ENCODE peak calls at places on chromosomes 6 and 20, in four cellular contexts. R, Z, E and F are unnamed samples. For H3K27me3 and H3K36me3, the result is how much of the 10 kb centered on the place peaks cover.

GRCh38 chr20:2386516-2387179 is 5.9 kb downstream of the TGM6 start:
- DNase-seq in R (no peak), Z (no peak), E (no peak), F (no peak)

GRCh38 chr6:17986656-17987575 is 519 bp downstream of the KIF13A start:
- DNase-seq in R (peak), Z (peak), E (peak), F (peak)

GRCh38 chr20:36154696-36155628 is at the start of gene EPB41L1:
- DNase-seq in R (peak), Z (peak), E (no peak), F (no peak)

GRCh38 chr6:159985296-159985940 is 16.5 kb downstream of the IGF2R start:
- DNase-seq in R (no peak), Z (no peak), E (no peak), F (no peak)

GRCh38 chr6:71190809-71191208 is 97.8 kb upstream of the OGFRL1 start:
- DNase-seq in R (peak), Z (no peak), E (no peak), F (no peak)

GRCh38 chr6:14105547-14105946 is 12.0 kb upstream of the CD83 start:
- DNase-seq in R (no peak), Z (no peak), E (no peak), F (no peak)

GRCh38 chr6:100465701-100466409 is 1.1 kb upstream of the SIM1 start:
- DNase-seq in R (no peak), Z (no peak), E (no peak), F (no peak)

GRCh38 chr6:44666324-44666723 is 278.8 kb downstream of the CDC5L start:
- DNase-seq in R (no peak), Z (peak), E (no peak), F (no peak)

GRCh38 chr20:21719592-21720214 is 14.2 kb downstream of the PAX1 start:
- DNase-seq in R (peak), Z (no peak), E (no peak), F (no peak)

GRCh38 chr6:168937061-168937460 is 316.6 kb downstream of the THBS2 start:
- DNase-seq in R (no peak), Z (no peak), E (no peak), F (no peak)

GRCh38 chr6:24666097-24666615 is 543 bp downstream of the TDP2 start:
- DNase-seq in R (peak), Z (peak), E (no peak), F (peak)

GRCh38 chr6:33905081-33905609 is 101.3 kb upstream of the MLN start:
- DNase-seq in R (no peak), Z (no peak), E (no peak), F (no peak)

GRCh38 chr6:32151885-32152311 is at the start of gene PRRT1:
- DNase-seq in R (peak), Z (no peak), E (peak), F (no peak)

GRCh38 chr6:168774381-168774780 is 333.4 kb downstream of the SMOC2 start:
- DNase-seq in R (no peak), Z (no peak), E (no peak), F (no peak)

GRCh38 chr6:39801456-39802251 is 9.5 kb downstream of the DAAM2 start:
- DNase-seq in R (no peak), Z (no peak), E (no peak), F (no peak)

GRCh38 chr20:34300809-34301586 is 2.2 kb downstream of the AHCY start:
- DNase-seq in R (no peak), Z (no peak), E (no peak), F (no peak)

GRCh38 chr6:11975353-11975977 is 36.6 kb upstream of the HIVEP1 start:
- DNase-seq in R (no peak), Z (no peak), E (no peak), F (no peak)

GRCh38 chr6:14734416-14735340 is 511.2 kb upstream of the JARID2 start:
- DNase-seq in R (no peak), Z (no peak), E (no peak), F (no peak)

GRCh38 chr6:69825904-69826303 is 29.1 kb upstream of the LMBRD1 start:
- DNase-seq in R (no peak), Z (no peak), E (no peak), F (peak)

GRCh38 chr6:35296931-35297330 is 687 bp upstream of the DEF6 start:
- DNase-seq in R (no peak), Z (peak), E (no peak), F (no peak)

GRCh38 chr20:8657664-8658063 is 411.2 kb upstream of the PLCB4 start:
- DNase-seq in R (no peak), Z (no peak), E (no peak), F (no peak)

GRCh38 chr20:2086177-2086979 is 15.2 kb upstream of the STK35 start:
- DNase-seq in R (no peak), Z (no peak), E (no peak), F (no peak)

GRCh38 chr20:56328861-56329260 is 29.9 kb upstream of the FAM210B start:
- DNase-seq in R (no peak), Z (no peak), E (no peak), F (no peak)

GRCh38 chr6:120675886-120676285 is 658.4 kb downstream of the TBC1D32 start:
- DNase-seq in R (no peak), Z (no peak), E (no peak), F (no peak)

GRCh38 chr20:62792182-62792939 is 3.9 kb upstream of the MRGBP start:
- DNase-seq in R (no peak), Z (no peak), E (no peak), F (no peak)

GRCh38 chr6:138593100-138593877 is 94.0 kb upstream of the NHSL1 start:
- DNase-seq in R (no peak), Z (no peak), E (no peak), F (no peak)

GRCh38 chr20:11995750-11996567 is 78.3 kb downstream of the BTBD3 start:
- DNase-seq in R (no peak), Z (no peak), E (no peak), F (no peak)

GRCh38 chr6:146620655-146621054 is 21.9 kb downstream of the ADGB start:
- DNase-seq in R (no peak), Z (no peak), E (no peak), F (no peak)

GRCh38 chr6:7203939-7204338 is 96.2 kb downstream of the RREB1 start:
- DNase-seq in R (no peak), Z (no peak), E (no peak), F (no peak)

GRCh38 chr6:27562027-27562410 is 89.1 kb upstream of the ZNF184 start:
- DNase-seq in R (no peak), Z (no peak), E (no peak), F (no peak)
- H3K27me3 ChIP-seq in R (half or more), Z (under half), E (under half), F (under half)

DNA sequence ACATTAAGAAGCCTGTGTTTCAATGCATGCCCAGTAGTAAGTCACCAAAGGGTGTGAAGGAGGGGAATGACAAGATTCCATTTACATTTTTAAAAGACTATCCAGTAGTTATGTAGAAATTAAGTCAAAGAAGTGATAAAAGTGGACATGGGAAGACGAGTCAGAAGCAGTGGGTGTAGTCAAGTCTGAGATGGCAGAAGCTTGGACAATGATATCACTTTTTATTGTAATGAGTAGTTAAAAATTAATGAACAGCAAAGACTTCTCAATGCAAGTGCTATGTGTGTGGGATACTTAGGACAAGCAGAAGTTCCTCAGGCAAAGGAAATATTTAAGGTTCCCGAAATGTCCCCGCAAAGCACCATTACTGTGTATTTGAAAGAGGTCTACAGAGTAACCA is 156.0 kb downstream of the DST start:
- DNase-seq in R (no peak), Z (no peak), E (no peak), F (no peak)
- H3K36me3 ChIP-seq in R (half or more), Z (half or more), E (under half), F (under half)

GRCh38 chr6:10904015-10904414 is 17.2 kb downstream of the SYCP2L start:
- DNase-seq in R (no peak), Z (no peak), E (no peak), F (no peak)

GRCh38 chr6:10896691-10897090 is 9.8 kb downstream of the SYCP2L start:
- DNase-seq in R (no peak), Z (no peak), E (no peak), F (no peak)

DNA sequence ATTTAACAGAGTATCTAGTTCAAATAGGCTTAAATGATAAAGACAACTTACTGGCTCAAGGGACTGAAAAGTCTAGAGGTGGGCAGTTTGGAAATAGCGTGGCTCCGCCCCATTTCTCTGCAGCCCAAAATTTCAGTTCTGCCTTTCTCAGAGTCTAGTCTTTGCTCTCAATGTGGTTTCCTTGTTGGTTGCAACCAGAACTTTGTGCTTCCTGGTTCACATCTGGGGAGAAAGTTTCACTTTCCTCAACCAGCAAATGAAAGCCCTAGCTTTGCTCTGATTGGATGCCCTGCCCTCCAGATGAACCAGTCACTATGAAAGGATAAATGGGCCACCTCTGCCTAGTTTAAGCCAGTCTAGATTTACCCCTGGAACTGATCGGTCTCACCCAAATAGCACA is 14.9 kb downstream of the SYCP2L start:
- DNase-seq in R (no peak), Z (no peak), E (no peak), F (no peak)
- H3K27ac ChIP-seq in R (no peak), Z (no peak), E (no peak), F (no peak)

GRCh38 chr6:28551891-28552666 is 26.4 kb downstream of the GPX5 start:
- DNase-seq in R (no peak), Z (no peak), E (no peak), F (no peak)

GRCh38 chr6:28558629-28559028 is 32.9 kb downstream of the GPX5 start:
- DNase-seq in R (no peak), Z (no peak), E (no peak), F (no peak)

GRCh38 chr6:28553986-28554881 is 28.6 kb downstream of the GPX5 start:
- DNase-seq in R (no peak), Z (no peak), E (no peak), F (no peak)

GRCh38 chr6:28555136-28555535 is 29.5 kb downstream of the GPX5 start:
- DNase-seq in R (no peak), Z (no peak), E (no peak), F (no peak)

GRCh38 chr6:28553384-28553985 is 27.8 kb downstream of the GPX5 start:
- DNase-seq in R (no peak), Z (no peak), E (no peak), F (no peak)
- H3K27me3 ChIP-seq in R (under half), Z (under half), E (under half), F (under half)

GRCh38 chr6:157186785-157187181 is 136.5 kb downstream of the TMEM242 start:
- DNase-seq in R (no peak), Z (no peak), E (no peak), F (no peak)
- H3K36me3 ChIP-seq in R (half or more), Z (half or more), E (under half), F (under half)

GRCh38 chr20:19625416-19625815 is 132.6 kb upstream of the RIN2 start:
- DNase-seq in R (no peak), Z (no peak), E (no peak), F (no peak)
- H3K27ac ChIP-seq in R (no peak), Z (no peak), E (no peak), F (no peak)

GRCh38 chr6:170152989-170153388 is 137.9 kb downstream of the DLL1 start:
- DNase-seq in R (no peak), Z (no peak), E (no peak), F (peak)

GRCh38 chr6:170149681-170150589 is 140.9 kb downstream of the DLL1 start:
- DNase-seq in R (no peak), Z (no peak), E (no peak), F (peak)

GRCh38 chr6:170152111-170152926 is 138.6 kb downstream of the DLL1 start:
- DNase-seq in R (no peak), Z (peak), E (no peak), F (peak)

GRCh38 chr6:170150590-170150945 is 140.3 kb downstream of the DLL1 start:
- DNase-seq in R (no peak), Z (no peak), E (no peak), F (no peak)

DNA sequence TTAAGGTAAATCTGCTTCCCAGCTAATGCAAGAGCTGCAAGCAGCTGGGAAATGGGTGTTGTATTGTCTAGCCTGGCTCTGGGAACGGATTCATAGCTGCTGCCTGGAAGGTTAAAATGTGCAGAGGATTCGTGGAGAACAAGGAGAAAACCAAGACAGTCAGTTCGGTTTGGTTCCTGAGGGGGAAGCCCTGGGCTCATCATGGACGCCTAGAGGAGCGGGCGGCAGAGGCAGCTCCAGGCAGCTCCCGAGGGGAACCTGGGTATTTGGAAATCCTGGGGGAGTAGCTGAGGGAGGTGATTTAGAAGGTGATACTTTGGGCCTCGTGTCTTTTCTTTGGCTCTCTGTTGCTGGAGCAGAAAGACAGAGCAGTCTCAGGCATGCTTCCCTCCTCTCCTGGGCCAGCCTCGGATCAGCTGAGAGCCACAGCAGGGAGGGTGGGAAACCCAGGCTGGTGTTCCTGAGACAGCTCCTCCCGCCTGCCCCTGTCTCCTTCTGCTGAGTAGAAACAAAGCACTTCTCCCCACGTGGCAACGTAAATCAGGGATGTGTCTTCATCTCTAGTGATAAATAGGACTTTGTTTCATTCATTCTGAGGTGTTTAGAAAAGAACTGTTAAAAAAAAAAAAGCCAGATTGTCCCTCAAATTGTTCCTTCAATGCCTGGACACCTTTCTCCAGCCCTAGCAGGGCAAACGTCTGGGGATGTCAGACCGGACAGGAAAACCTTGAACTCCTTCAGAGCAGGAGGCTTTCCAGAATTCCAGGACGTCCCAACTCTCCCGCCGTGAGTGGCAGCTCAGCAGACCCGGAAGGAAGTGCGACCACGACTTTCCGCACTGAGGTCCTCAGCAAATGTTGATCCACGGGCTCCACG is 139.4 kb downstream of the DLL1 start:
- DNase-seq in R (no peak), Z (no peak), E (no peak), F (no peak)
- H3K27me3 ChIP-seq in R (under half), Z (under half), E (under half), F (under half)

DNA sequence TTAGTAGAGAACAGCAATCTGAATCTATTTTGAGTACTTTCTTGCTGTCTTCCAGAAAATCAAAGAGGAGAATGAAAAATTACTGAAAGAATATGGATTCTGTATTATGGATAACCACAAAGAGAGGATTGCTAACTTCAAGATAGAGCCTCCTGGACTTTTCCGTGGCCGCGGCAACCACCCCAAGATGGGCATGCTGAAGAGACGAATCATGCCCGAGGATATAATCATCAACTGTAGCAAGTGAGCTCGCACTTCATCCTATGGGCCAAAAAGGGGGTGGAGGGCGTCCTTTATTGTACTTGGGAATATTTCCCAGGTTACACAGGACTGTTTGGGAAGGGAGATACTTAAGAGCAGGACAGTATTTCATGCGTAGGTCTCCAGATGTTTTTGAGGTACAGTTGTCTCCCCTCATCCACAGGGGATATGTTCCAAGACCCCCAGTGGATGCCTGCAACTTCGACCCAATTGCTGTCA is 37.3 kb upstream of the PLCG1 start:
- DNase-seq in R (no peak), Z (no peak), E (no peak), F (no peak)
- H3K36me3 ChIP-seq in R (half or more), Z (half or more), E (under half), F (half or more)

GRCh38 chr6:27139753-27140522 is 107.6 kb upstream of the PRSS16 start:
- DNase-seq in R (no peak), Z (no peak), E (no peak), F (no peak)

GRCh38 chr6:27138837-27139752 is 108.4 kb upstream of the PRSS16 start:
- DNase-seq in R (peak), Z (no peak), E (no peak), F (no peak)

GRCh38 chr6:27136077-27136644 is 111.3 kb upstream of the PRSS16 start:
- DNase-seq in R (no peak), Z (no peak), E (no peak), F (no peak)

GRCh38 chr6:27136978-27137814 is 110.3 kb upstream of the PRSS16 start:
- DNase-seq in R (no peak), Z (no peak), E (no peak), F (no peak)

GRCh38 chr6:27138398-27138797 is 109.1 kb upstream of the PRSS16 start:
- DNase-seq in R (no peak), Z (no peak), E (no peak), F (no peak)
- H3K27ac ChIP-seq in R (peak), Z (no peak), E (no peak), F (no peak)